ENCODE peak calls at places on chromosomes 16 and 17, in eight cellular contexts. U, G, H, L, K, V, N and D are unnamed samples.

GRCh38 chr17:28878981-28879380 is 18.6 kb downstream of the FLOT2 start:
- DNase-seq in U (peak; percentile 58), G (no peak), H (no peak), L (peak; percentile 38), K (no peak), V (peak; percentile 61), N (no peak), D (peak; percentile 41)

GRCh38 chr17:62705781-62706597 is 78.5 kb downstream of the MRC2 start:
- DNase-seq in U (peak; percentile 41), G (peak; percentile 77), H (no peak), L (no peak), K (peak; percentile 13), V (peak; percentile 50), N (no peak), D (no peak)

GRCh38 chr16:87344931-87345631 is 27.9 kb upstream of the C16orf95 start:
- DNase-seq in U (no peak), G (no peak), H (peak; percentile 61), L (no peak), K (peak; percentile 63), V (no peak), N (no peak), D (no peak)

GRCh38 chr17:61786088-61786487 is 77.2 kb downstream of the BRIP1 start:
- DNase-seq in U (no peak), G (no peak), H (no peak), L (no peak), K (no peak), V (no peak), N (no peak), D (no peak)

GRCh38 chr16:27945233-27945975 is 118.1 kb downstream of the GSG1L start:
- DNase-seq in U (no peak), G (no peak), H (no peak), L (no peak), K (no peak), V (no peak), N (no peak), D (no peak)

GRCh38 chr17:79909121-79909520 is 69.9 kb upstream of the CBX4 start:
- DNase-seq in U (no peak), G (no peak), H (no peak), L (no peak), K (no peak), V (no peak), N (no peak), D (no peak)

GRCh38 chr17:43016216-43016615 is 6.0 kb downstream of the VAT1 start:
- DNase-seq in U (no peak), G (no peak), H (no peak), L (no peak), K (no peak), V (no peak), N (no peak), D (no peak)

GRCh38 chr17:4953461-4953961 is 2.6 kb downstream of the ENO3 start:
- DNase-seq in U (peak; percentile 36), G (no peak), H (no peak), L (no peak), K (no peak), V (no peak), N (no peak), D (no peak)

GRCh38 chr16:85607331-85607765 is 5.8 kb upstream of the GSE1 start:
- DNase-seq in U (no peak), G (no peak), H (no peak), L (peak; percentile 47), K (no peak), V (no peak), N (no peak), D (peak; percentile 42)

GRCh38 chr16:1019234-1019933 is 37.8 kb downstream of the SOX8 start:
- DNase-seq in U (peak; percentile 58), G (peak; percentile 79), H (no peak), L (no peak), K (no peak), V (peak; percentile 14), N (peak; percentile 35), D (no peak)

GRCh38 chr17:74163271-74163821 is 40.1 kb upstream of the RPL38 start:
- DNase-seq in U (no peak), G (no peak), H (no peak), L (no peak), K (no peak), V (no peak), N (no peak), D (no peak)

GRCh38 chr17:77366558-77367245 is 225.9 kb downstream of the SEC14L1 start:
- DNase-seq in U (peak; percentile 47), G (no peak), H (no peak), L (peak; percentile 1), K (no peak), V (no peak), N (peak; percentile 30), D (no peak)

GRCh38 chr16:35564148-35564547 is 2104.7 kb downstream of the TP53TG3F start:
- DNase-seq in U (no peak), G (no peak), H (no peak), L (no peak), K (no peak), V (no peak), N (no peak), D (no peak)

GRCh38 chr16:19182487-19182886 is 14.4 kb downstream of the SYT17 start:
- DNase-seq in U (no peak), G (no peak), H (no peak), L (no peak), K (no peak), V (no peak), N (no peak), D (no peak)
- TF ChIP-seq CTCF in U (no peak), G (no peak), H (no peak), L (no peak), K (no peak), V (no peak), N (no peak), D (no peak)

DNA sequence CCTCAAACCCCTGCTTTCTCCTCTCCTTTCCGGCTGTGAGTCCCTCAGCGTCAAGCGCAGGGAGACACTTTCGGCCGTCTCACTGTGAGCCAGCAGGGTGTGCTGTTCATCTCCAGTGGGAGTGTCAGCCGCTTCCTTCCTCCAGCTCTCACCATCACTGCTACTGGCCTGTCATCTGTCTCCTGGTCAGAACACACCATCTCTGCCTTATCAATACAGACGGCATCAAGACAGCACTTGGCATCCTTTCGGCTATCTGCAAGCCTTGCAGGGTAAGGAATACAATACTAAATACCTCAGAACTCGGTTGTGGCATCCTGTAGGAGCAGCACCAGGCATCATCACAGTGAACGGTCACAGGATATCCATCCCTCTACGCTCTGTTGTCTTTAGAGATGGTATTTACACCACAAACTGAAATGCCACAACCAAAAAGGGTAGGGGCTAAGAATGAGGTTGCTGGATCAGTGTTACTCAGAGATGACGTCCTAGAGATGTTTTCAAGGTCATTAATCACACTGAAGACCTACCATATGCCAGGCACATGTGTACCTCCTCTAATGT is 20.7 kb upstream of the CMTM4 start:
- DNase-seq in U (peak; percentile 64), G (peak; percentile 72), H (no peak), L (peak; percentile 42), K (no peak), V (no peak), N (no peak), D (peak; percentile 58)
- TF ChIP-seq CTCF in U (peak; percentile 81), G (peak; percentile 73), H (peak; percentile 27), L (peak; percentile 42), K (peak; percentile 28), V (no peak), N (no peak), D (peak; percentile 19)

GRCh38 chr16:49330562-49331201 is 42.9 kb upstream of the C16orf78 start:
- DNase-seq in U (no peak), G (no peak), H (peak; percentile 11), L (no peak), K (no peak), V (no peak), N (no peak), D (no peak)
- TF ChIP-seq CTCF in U (no peak), G (no peak), H (no peak), L (no peak), K (no peak), V (no peak), N (no peak), D (no peak)

DNA sequence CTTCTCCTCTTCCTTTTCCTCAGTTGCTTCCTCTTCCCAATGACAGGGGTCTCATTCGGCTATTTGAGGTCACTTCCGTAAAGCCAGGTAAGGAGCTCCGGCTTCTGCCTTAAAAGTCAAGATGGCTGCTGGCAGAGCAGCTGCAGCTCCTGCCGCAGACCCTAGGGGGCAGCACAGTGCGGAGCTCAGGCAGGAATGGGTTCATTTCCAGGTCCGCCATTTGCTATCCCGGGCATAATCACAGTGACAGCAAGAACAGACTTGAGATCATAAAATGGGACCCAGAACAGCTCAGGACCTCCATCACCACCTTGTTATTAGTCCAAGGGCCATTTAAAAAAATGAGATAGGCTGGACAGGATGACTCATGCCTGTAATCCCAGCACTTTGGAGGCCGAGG is 199.5 kb downstream of the ZNF18 start:
- DNase-seq in U (no peak), G (no peak), H (no peak), L (no peak), K (no peak), V (no peak), N (no peak), D (no peak)
- TF ChIP-seq CTCF in U (no peak), G (no peak), H (no peak), L (no peak), K (no peak), V (peak; percentile 5), N (no peak), D (no peak)